ENCODE peak calls at places on chromosome 6, in seven cellular contexts. Y is CD8-positive, alpha-beta memory T cell; W is NCI-H226; Q is GM12892; X is iPS-NIHi11; I is epithelial cell of esophagus; V is cerebellum. R is an unnamed sample.

GRCh38 chr6:147381734-147382133 is 126.8 kb upstream of the SAMD5 start:
- DNase-seq in I (no peak), Y (no peak), X (no peak), W (no peak), V (no peak), Q (no peak), R (no peak)

GRCh38 chr6:111258615-111259088 is 171.3 kb downstream of the SLC16A10 start:
- DNase-seq in I (no peak), V (no peak), Q (peak), Y (no peak), W (peak), X (no peak), R (no peak)

GRCh38 chr6:2507016-2507415 is 243.7 kb downstream of the MYLK4 start:
- DNase-seq in Y (no peak), W (no peak), I (peak), X (no peak), Q (no peak), V (no peak), R (no peak)

GRCh38 chr6:18135171-18135570 is 12.7 kb upstream of the NHLRC1 start:
- DNase-seq in X (no peak), Y (no peak), Q (no peak), I (no peak), W (no peak), V (no peak), R (no peak)

GRCh38 chr6:137870744-137871247 is 3.7 kb downstream of the TNFAIP3 start:
- DNase-seq in Q (no peak), I (peak), Y (peak), X (no peak), V (no peak), W (peak), R (no peak)

GRCh38 chr6:154382707-154383106 is 26.1 kb upstream of the IPCEF1 start:
- DNase-seq in W (peak), I (no peak), X (no peak), Y (no peak), Q (no peak), V (no peak), R (no peak)

GRCh38 chr6:108363756-108364356 is 69.0 kb downstream of the AFG1L start:
- DNase-seq in Q (no peak), Y (no peak), W (no peak), X (no peak), V (no peak), I (peak), R (no peak)

GRCh38 chr6:46937623-46938022 is 15.9 kb upstream of the ADGRF5 start:
- DNase-seq in Y (no peak), V (no peak), W (no peak), I (no peak), Q (no peak), X (no peak), R (no peak)

GRCh38 chr6:73234732-73235131 is 9.4 kb upstream of the KHDC1L start:
- DNase-seq in X (no peak), I (peak), Q (no peak), W (peak), V (no peak), Y (no peak), R (no peak)

GRCh38 chr6:32785781-32786533 is 22.6 kb upstream of the HLA-DQB2 start:
- DNase-seq in V (peak), Q (no peak), W (peak), I (peak), Y (peak), X (peak), R (no peak)

GRCh38 chr6:71473908-71474307 is 185.3 kb downstream of the OGFRL1 start:
- DNase-seq in V (no peak), I (peak), Q (no peak), Y (no peak), W (peak), X (no peak), R (peak)

GRCh38 chr6:143680157-143680556 is 2.4 kb downstream of the PHACTR2 start:
- DNase-seq in W (no peak), X (no peak), Q (no peak), V (no peak), Y (no peak), I (no peak), R (no peak)

R was measured in kidney.